ENCODE peak calls at places on chromosomes 5 and 9, in eight cellular contexts. One of them, this sample, is unnamed. For H3K36me3, the result is how much of the 10 kb centered on the place peaks cover.

GRCh38 chr5:132762246-132763000 is 14.6 kb downstream of the SEPTIN8 start:
- DNase-seq in iPS DF 6.9: no peak
- DNase-seq in PC-3: no peak
- DNase-seq in cardiac muscle cell: no peak
- DNase-seq in OCI-LY7: no peak
- DNase-seq in left ventricle myocardium inferior: no peak
- DNase-seq in upper lobe of right lung: no peak
- DNase-seq in mammary epithelial cell: no peak
- DNase-seq in this sample: no peak

GRCh38 chr9:124706685-124707084 is 64.4 kb downstream of the NR6A1 start:
- DNase-seq in iPS DF 6.9: no peak
- DNase-seq in left ventricle myocardium inferior: no peak
- DNase-seq in PC-3: no peak
- DNase-seq in upper lobe of right lung: no peak
- DNase-seq in mammary epithelial cell: no peak
- DNase-seq in cardiac muscle cell: no peak
- DNase-seq in OCI-LY7: no peak
- DNase-seq in this sample: no peak

GRCh38 chr5:140575309-140575708 is 10.7 kb downstream of the SLC35A4 start:
- DNase-seq in upper lobe of right lung: peak
- DNase-seq in PC-3: peak
- DNase-seq in iPS DF 6.9: peak
- DNase-seq in mammary epithelial cell: peak
- DNase-seq in left ventricle myocardium inferior: peak
- DNase-seq in cardiac muscle cell: no peak
- DNase-seq in OCI-LY7: no peak
- DNase-seq in this sample: peak

GRCh38 chr9:133188006-133188842 is 20.8 kb downstream of the OBP2B start:
- DNase-seq in mammary epithelial cell: peak
- DNase-seq in cardiac muscle cell: peak
- DNase-seq in left ventricle myocardium inferior: no peak
- DNase-seq in OCI-LY7: peak
- DNase-seq in upper lobe of right lung: peak
- DNase-seq in PC-3: peak
- DNase-seq in iPS DF 6.9: peak
- DNase-seq in this sample: no peak

GRCh38 chr9:126667190-126668055 is 53.7 kb downstream of the LMX1B start:
- DNase-seq in upper lobe of right lung: no peak
- DNase-seq in OCI-LY7: no peak
- DNase-seq in PC-3: no peak
- DNase-seq in iPS DF 6.9: no peak
- DNase-seq in left ventricle myocardium inferior: no peak
- DNase-seq in cardiac muscle cell: no peak
- DNase-seq in mammary epithelial cell: no peak
- DNase-seq in this sample: no peak

GRCh38 chr9:13034696-13035006 is 244.8 kb downstream of the MPDZ start:
- DNase-seq in mammary epithelial cell: no peak
- DNase-seq in left ventricle myocardium inferior: no peak
- DNase-seq in iPS DF 6.9: no peak
- DNase-seq in cardiac muscle cell: no peak
- DNase-seq in PC-3: no peak
- DNase-seq in OCI-LY7: no peak
- DNase-seq in upper lobe of right lung: no peak
- DNase-seq in this sample: no peak

GRCh38 chr9:132630811-132631210 is 39.0 kb downstream of the DDX31 start:
- DNase-seq in cardiac muscle cell: no peak
- DNase-seq in left ventricle myocardium inferior: no peak
- DNase-seq in mammary epithelial cell: peak
- DNase-seq in iPS DF 6.9: no peak
- DNase-seq in upper lobe of right lung: no peak
- DNase-seq in PC-3: no peak
- DNase-seq in OCI-LY7: no peak
- DNase-seq in this sample: no peak

GRCh38 chr5:162456096-162456495 is 388.5 kb downstream of the GABRG2 start:
- DNase-seq in PC-3: no peak
- DNase-seq in OCI-LY7: no peak
- DNase-seq in mammary epithelial cell: no peak
- DNase-seq in cardiac muscle cell: no peak
- DNase-seq in upper lobe of right lung: no peak
- DNase-seq in left ventricle myocardium inferior: no peak
- DNase-seq in iPS DF 6.9: no peak
- DNase-seq in this sample: no peak

GRCh38 chr9:31486630-31487029 is 897.8 kb upstream of the ACO1 start:
- DNase-seq in mammary epithelial cell: no peak
- DNase-seq in PC-3: no peak
- DNase-seq in left ventricle myocardium inferior: no peak
- DNase-seq in cardiac muscle cell: no peak
- DNase-seq in iPS DF 6.9: no peak
- DNase-seq in upper lobe of right lung: no peak
- DNase-seq in OCI-LY7: no peak
- DNase-seq in this sample: no peak

GRCh38 chr9:13688223-13688989 is 408.9 kb upstream of the MPDZ start:
- DNase-seq in left ventricle myocardium inferior: no peak
- DNase-seq in iPS DF 6.9: peak
- DNase-seq in cardiac muscle cell: no peak
- DNase-seq in OCI-LY7: no peak
- DNase-seq in upper lobe of right lung: no peak
- DNase-seq in mammary epithelial cell: peak
- DNase-seq in PC-3: peak
- DNase-seq in this sample: no peak

GRCh38 chr5:142904421-142904820 is 134.2 kb downstream of the ARHGAP26 start:
- DNase-seq in PC-3: peak
- DNase-seq in left ventricle myocardium inferior: no peak
- DNase-seq in cardiac muscle cell: no peak
- DNase-seq in iPS DF 6.9: no peak
- DNase-seq in mammary epithelial cell: peak
- DNase-seq in upper lobe of right lung: no peak
- DNase-seq in OCI-LY7: no peak
- DNase-seq in this sample: no peak

GRCh38 chr9:89842267-89842768 is 237.5 kb downstream of the GADD45G start:
- DNase-seq in left ventricle myocardium inferior: no peak
- DNase-seq in PC-3: no peak
- DNase-seq in cardiac muscle cell: no peak
- DNase-seq in iPS DF 6.9: no peak
- DNase-seq in OCI-LY7: no peak
- DNase-seq in mammary epithelial cell: no peak
- DNase-seq in upper lobe of right lung: peak
- DNase-seq in this sample: no peak

GRCh38 chr5:52743970-52744369 is 43.7 kb upstream of the ITGA1 start:
- DNase-seq in upper lobe of right lung: no peak
- DNase-seq in mammary epithelial cell: peak
- DNase-seq in PC-3: no peak
- DNase-seq in OCI-LY7: no peak
- DNase-seq in iPS DF 6.9: no peak
- DNase-seq in left ventricle myocardium inferior: no peak
- DNase-seq in cardiac muscle cell: no peak
- DNase-seq in this sample: peak

GRCh38 chr9:35719546-35719945 is 12.4 kb downstream of the TLN1 start:
- DNase-seq in OCI-LY7: no peak
- DNase-seq in mammary epithelial cell: no peak
- DNase-seq in upper lobe of right lung: no peak
- DNase-seq in left ventricle myocardium inferior: no peak
- DNase-seq in cardiac muscle cell: no peak
- DNase-seq in PC-3: no peak
- DNase-seq in iPS DF 6.9: no peak
- DNase-seq in this sample: no peak

GRCh38 chr5:73655521-73656160 is 29.6 kb downstream of the ARHGEF28 start:
- DNase-seq in left ventricle myocardium inferior: no peak
- DNase-seq in OCI-LY7: no peak
- DNase-seq in upper lobe of right lung: no peak
- DNase-seq in cardiac muscle cell: no peak
- DNase-seq in iPS DF 6.9: no peak
- DNase-seq in PC-3: no peak
- DNase-seq in mammary epithelial cell: no peak
- DNase-seq in this sample: no peak
- H3K27ac ChIP-seq in left ventricle myocardium inferior: no peak
- H3K27ac ChIP-seq in OCI-LY7: no peak
- H3K27ac ChIP-seq in upper lobe of right lung: no peak
- H3K27ac ChIP-seq in cardiac muscle cell: no peak
- H3K27ac ChIP-seq in iPS DF 6.9: no peak
- H3K27ac ChIP-seq in PC-3: no peak
- H3K27ac ChIP-seq in mammary epithelial cell: peak
- H3K27ac ChIP-seq in this sample: no peak

DNA sequence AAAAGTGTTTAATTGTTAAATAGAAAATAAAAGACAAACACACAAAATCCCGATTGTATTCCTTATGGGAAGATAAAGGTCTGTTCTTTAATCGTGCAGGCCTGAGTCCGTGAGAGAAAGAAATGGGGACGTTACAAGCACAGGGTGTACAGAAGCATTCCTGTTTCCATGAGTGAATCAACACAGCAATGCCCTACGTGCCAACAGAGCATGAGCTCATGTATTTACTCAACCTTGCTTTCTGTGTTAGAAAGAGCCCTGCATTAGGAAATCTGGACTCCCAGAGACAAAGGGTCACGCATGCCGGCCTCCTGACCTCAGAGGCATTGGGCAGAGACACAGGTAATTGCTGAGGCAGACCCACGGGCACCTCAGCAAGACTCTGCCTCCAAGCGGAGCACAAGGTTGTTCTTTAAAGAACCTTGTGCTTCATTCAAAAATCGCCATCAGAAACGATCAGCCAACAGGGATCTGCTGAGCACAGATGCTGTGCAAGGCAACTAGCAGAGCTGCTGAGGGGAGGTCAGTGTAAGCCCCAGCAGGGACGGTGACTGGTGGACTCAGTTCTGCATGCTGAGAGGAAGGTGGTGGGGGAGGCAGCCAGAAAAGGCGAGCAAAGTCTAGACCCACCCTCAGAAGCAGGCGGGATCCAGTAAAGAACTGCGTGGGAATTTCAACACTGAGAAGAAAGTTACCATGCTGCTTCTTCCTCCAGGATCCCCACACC is 101.0 kb downstream of the TLE1 start:
- DNase-seq in upper lobe of right lung: no peak
- DNase-seq in cardiac muscle cell: no peak
- DNase-seq in PC-3: peak
- DNase-seq in left ventricle myocardium inferior: no peak
- DNase-seq in mammary epithelial cell: no peak
- DNase-seq in OCI-LY7: no peak
- DNase-seq in iPS DF 6.9: no peak
- DNase-seq in this sample: peak
- H3K4me3 ChIP-seq in upper lobe of right lung: no peak
- H3K4me3 ChIP-seq in cardiac muscle cell: no peak
- H3K4me3 ChIP-seq in PC-3: peak
- H3K4me3 ChIP-seq in left ventricle myocardium inferior: no peak
- H3K4me3 ChIP-seq in mammary epithelial cell: no peak
- H3K4me3 ChIP-seq in OCI-LY7: no peak
- H3K4me3 ChIP-seq in iPS DF 6.9: no peak
- H3K4me3 ChIP-seq in this sample: no peak

GRCh38 chr5:131641494-131641893 is 6.5 kb upstream of the RAPGEF6 start:
- DNase-seq in iPS DF 6.9: no peak
- DNase-seq in mammary epithelial cell: no peak
- DNase-seq in OCI-LY7: no peak
- DNase-seq in PC-3: no peak
- DNase-seq in cardiac muscle cell: no peak
- DNase-seq in upper lobe of right lung: no peak
- DNase-seq in left ventricle myocardium inferior: no peak
- DNase-seq in this sample: no peak

GRCh38 chr5:131640043-131640856 is 5.2 kb upstream of the RAPGEF6 start:
- DNase-seq in PC-3: peak
- DNase-seq in mammary epithelial cell: peak
- DNase-seq in upper lobe of right lung: no peak
- DNase-seq in cardiac muscle cell: no peak
- DNase-seq in iPS DF 6.9: no peak
- DNase-seq in left ventricle myocardium inferior: no peak
- DNase-seq in OCI-LY7: peak
- DNase-seq in this sample: peak

GRCh38 chr5:131647078-131647769 is 12.2 kb upstream of the RAPGEF6 start:
- DNase-seq in mammary epithelial cell: no peak
- DNase-seq in cardiac muscle cell: no peak
- DNase-seq in upper lobe of right lung: no peak
- DNase-seq in PC-3: no peak
- DNase-seq in iPS DF 6.9: no peak
- DNase-seq in left ventricle myocardium inferior: no peak
- DNase-seq in OCI-LY7: peak
- DNase-seq in this sample: no peak

GRCh38 chr5:131649160-131649559 is 14.1 kb upstream of the RAPGEF6 start:
- DNase-seq in iPS DF 6.9: no peak
- DNase-seq in PC-3: peak
- DNase-seq in OCI-LY7: no peak
- DNase-seq in left ventricle myocardium inferior: no peak
- DNase-seq in upper lobe of right lung: no peak
- DNase-seq in cardiac muscle cell: no peak
- DNase-seq in mammary epithelial cell: peak
- DNase-seq in this sample: no peak

DNA sequence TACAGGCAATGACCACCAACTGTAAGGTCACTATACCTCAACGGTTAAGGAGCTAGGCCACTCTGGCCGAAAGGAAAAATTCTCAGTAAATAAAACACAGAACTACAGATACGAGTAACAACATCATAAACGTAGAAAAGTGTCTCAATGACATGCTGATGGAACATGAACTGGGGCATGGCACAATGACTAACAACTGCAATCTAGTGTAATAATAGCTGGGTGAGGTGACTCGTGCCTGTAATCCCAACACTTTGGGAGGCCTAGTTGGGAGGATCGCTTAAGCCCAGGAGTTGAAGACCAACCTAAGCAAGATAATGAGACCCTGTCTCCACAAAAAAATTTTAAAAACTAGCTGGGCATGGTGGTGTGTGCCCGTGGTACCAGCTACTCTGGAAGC is 9.8 kb upstream of the RAPGEF6 start:
- DNase-seq in mammary epithelial cell: no peak
- DNase-seq in left ventricle myocardium inferior: no peak
- DNase-seq in OCI-LY7: no peak
- DNase-seq in cardiac muscle cell: no peak
- DNase-seq in PC-3: peak
- DNase-seq in iPS DF 6.9: no peak
- DNase-seq in upper lobe of right lung: no peak
- DNase-seq in this sample: no peak
- H3K36me3 ChIP-seq in mammary epithelial cell: under half
- H3K36me3 ChIP-seq in left ventricle myocardium inferior: half or more
- H3K36me3 ChIP-seq in OCI-LY7: under half
- H3K36me3 ChIP-seq in cardiac muscle cell: under half
- H3K36me3 ChIP-seq in PC-3: under half
- H3K36me3 ChIP-seq in iPS DF 6.9: under half
- H3K36me3 ChIP-seq in upper lobe of right lung: under half
- H3K36me3 ChIP-seq in this sample: under half

GRCh38 chr5:173917788-173918786 is 29.9 kb downstream of the CPEB4 start:
- DNase-seq in mammary epithelial cell: peak
- DNase-seq in OCI-LY7: peak
- DNase-seq in cardiac muscle cell: peak
- DNase-seq in left ventricle myocardium inferior: no peak
- DNase-seq in PC-3: peak
- DNase-seq in upper lobe of right lung: peak
- DNase-seq in iPS DF 6.9: peak
- DNase-seq in this sample: peak

GRCh38 chr5:173915310-173916005 is 27.3 kb downstream of the CPEB4 start:
- DNase-seq in OCI-LY7: no peak
- DNase-seq in iPS DF 6.9: no peak
- DNase-seq in cardiac muscle cell: peak
- DNase-seq in PC-3: no peak
- DNase-seq in upper lobe of right lung: no peak
- DNase-seq in left ventricle myocardium inferior: no peak
- DNase-seq in mammary epithelial cell: no peak
- DNase-seq in this sample: no peak

GRCh38 chr5:173919443-173919842 is 31.3 kb downstream of the CPEB4 start:
- DNase-seq in OCI-LY7: no peak
- DNase-seq in cardiac muscle cell: no peak
- DNase-seq in upper lobe of right lung: no peak
- DNase-seq in iPS DF 6.9: no peak
- DNase-seq in PC-3: peak
- DNase-seq in left ventricle myocardium inferior: no peak
- DNase-seq in mammary epithelial cell: peak
- DNase-seq in this sample: peak

GRCh38 chr5:173913686-173914321 is 25.7 kb downstream of the CPEB4 start:
- DNase-seq in upper lobe of right lung: no peak
- DNase-seq in mammary epithelial cell: no peak
- DNase-seq in iPS DF 6.9: no peak
- DNase-seq in PC-3: no peak
- DNase-seq in OCI-LY7: no peak
- DNase-seq in cardiac muscle cell: no peak
- DNase-seq in left ventricle myocardium inferior: no peak
- DNase-seq in this sample: no peak

GRCh38 chr5:173916233-173916632 is 28.1 kb downstream of the CPEB4 start:
- DNase-seq in mammary epithelial cell: no peak
- DNase-seq in left ventricle myocardium inferior: no peak
- DNase-seq in cardiac muscle cell: no peak
- DNase-seq in PC-3: no peak
- DNase-seq in iPS DF 6.9: no peak
- DNase-seq in upper lobe of right lung: no peak
- DNase-seq in OCI-LY7: peak
- DNase-seq in this sample: no peak
- H3K27ac ChIP-seq in mammary epithelial cell: no peak
- H3K27ac ChIP-seq in left ventricle myocardium inferior: peak
- H3K27ac ChIP-seq in cardiac muscle cell: peak
- H3K27ac ChIP-seq in PC-3: no peak
- H3K27ac ChIP-seq in iPS DF 6.9: no peak
- H3K27ac ChIP-seq in upper lobe of right lung: no peak
- H3K27ac ChIP-seq in OCI-LY7: peak
- H3K27ac ChIP-seq in this sample: no peak

This sample was measured in brain microvascular endothelial cell.